ENCODE peak calls at places on chromosome 7, in eight cellular contexts. S, X, Z, Y, M, E, K and V are unnamed samples.

GRCh38 chr7:38905026-38905759 is 3.8 kb downstream of the VPS41 start:
- DNase-seq in S (no peak), X (no peak), Z (no peak), Y (no peak), M (no peak), E (no peak), K (no peak), V (no peak)

GRCh38 chr7:129781128-129781855 is 169.8 kb downstream of the NRF1 start:
- DNase-seq in S (peak; percentile 81), X (no peak), Z (peak; percentile 62), Y (peak; percentile 75), M (no peak), E (no peak), K (no peak), V (no peak)

GRCh38 chr7:100654908-100655831 is 1.1 kb downstream of the ACTL6B start:
- DNase-seq in S (no peak), X (no peak), Z (no peak), Y (peak; percentile 56), M (no peak), E (no peak), K (no peak), V (no peak)

GRCh38 chr7:149877890-149878522 is 4.2 kb downstream of the ATP6V0E2 start:
- DNase-seq in S (no peak), X (no peak), Z (no peak), Y (no peak), M (no peak), E (no peak), K (no peak), V (no peak)

GRCh38 chr7:156473476-156474240 is 166.9 kb upstream of the RNF32 start:
- DNase-seq in S (peak; percentile 72), X (peak; percentile 29), Z (no peak), Y (peak; percentile 76), M (peak; percentile 26), E (peak; percentile 67), K (no peak), V (no peak)

GRCh38 chr7:107982918-107983389 is 20.0 kb downstream of the LAMB1 start:
- DNase-seq in S (no peak), X (peak; percentile 32), Z (no peak), Y (no peak), M (no peak), E (no peak), K (no peak), V (no peak)

GRCh38 chr7:114856625-114857024 is 65.3 kb upstream of the MDFIC start:
- DNase-seq in S (peak; percentile 73), X (no peak), Z (no peak), Y (no peak), M (no peak), E (no peak), K (no peak), V (no peak)

GRCh38 chr7:156845379-156846101 is 47.4 kb downstream of the LMBR1 start:
- DNase-seq in S (no peak), X (no peak), Z (no peak), Y (no peak), M (no peak), E (no peak), K (no peak), V (no peak)

GRCh38 chr7:20786779-20787651 is at the start of gene SP8:
- DNase-seq in S (peak; percentile 90), X (peak; percentile 87), Z (no peak), Y (peak; percentile 91), M (no peak), E (peak; percentile 91), K (no peak), V (no peak)

GRCh38 chr7:43104874-43105520 is 7.5 kb upstream of the HECW1 start:
- DNase-seq in S (no peak), X (no peak), Z (no peak), Y (no peak), M (no peak), E (peak; percentile 61), K (no peak), V (no peak)

GRCh38 chr7:115299379-115300038 is 377.6 kb downstream of the MDFIC start:
- DNase-seq in S (peak; percentile 76), X (no peak), Z (no peak), Y (no peak), M (no peak), E (no peak), K (no peak), V (no peak)

GRCh38 chr7:1461640-1462375 is 2.5 kb upstream of the MICALL2 start:
- DNase-seq in S (no peak), X (no peak), Z (no peak), Y (no peak), M (no peak), E (peak; percentile 60), K (no peak), V (no peak)
- H3K27ac ChIP-seq in S (no peak overlapping the region), X (peak overlapping the region; percentile 86), Z (peak overlapping the region; percentile 78), Y (no peak overlapping the region), M (peak overlapping the region; percentile 87), E (peak overlapping the region; percentile 96), K (no peak overlapping the region), V (peak overlapping the region; percentile 68)

GRCh38 chr7:30453016-30453415 is 25.6 kb downstream of the NOD1 start:
- DNase-seq in S (no peak), X (no peak), Z (no peak), Y (no peak), M (no peak), E (no peak), K (no peak), V (no peak)

GRCh38 chr7:30453859-30454258 is 24.7 kb downstream of the NOD1 start:
- DNase-seq in S (no peak), X (no peak), Z (no peak), Y (no peak), M (no peak), E (no peak), K (no peak), V (no peak)

GRCh38 chr7:30450983-30451497 is 27.5 kb downstream of the NOD1 start:
- DNase-seq in S (no peak), X (no peak), Z (no peak), Y (peak; percentile 9), M (no peak), E (no peak), K (no peak), V (no peak)

GRCh38 chr7:30451539-30452277 is 26.9 kb downstream of the NOD1 start:
- DNase-seq in S (no peak), X (no peak), Z (no peak), Y (no peak), M (no peak), E (no peak), K (no peak), V (no peak)

GRCh38 chr7:30452278-30452930 is 26.2 kb downstream of the NOD1 start:
- DNase-seq in S (no peak), X (no peak), Z (no peak), Y (no peak), M (no peak), E (no peak), K (no peak), V (no peak)
- H3K36me3 ChIP-seq in S (no peaks in the 10 kb centered on the region), X (no peaks in the 10 kb centered on the region), Z (peaks cover 88% of the 10 kb centered on the region), Y (peaks cover 43% of the 10 kb centered on the region), M (no peaks in the 10 kb centered on the region), E (peaks cover 3% of the 10 kb centered on the region), K (no peaks in the 10 kb centered on the region), V (no peaks in the 10 kb centered on the region)

GRCh38 chr7:25849361-25850184 is 302.4 kb upstream of the NFE2L3 start:
- DNase-seq in S (no peak), X (no peak), Z (peak; percentile 71), Y (no peak), M (no peak), E (peak; percentile 48), K (no peak), V (no peak)
- TF ChIP-seq POLR2AphosphoS5 in S (no peak), X (no peak), Z (no peak), Y (no peak), M (peak; percentile 12), E (no peak), K (no peak), V (no peak)

DNA sequence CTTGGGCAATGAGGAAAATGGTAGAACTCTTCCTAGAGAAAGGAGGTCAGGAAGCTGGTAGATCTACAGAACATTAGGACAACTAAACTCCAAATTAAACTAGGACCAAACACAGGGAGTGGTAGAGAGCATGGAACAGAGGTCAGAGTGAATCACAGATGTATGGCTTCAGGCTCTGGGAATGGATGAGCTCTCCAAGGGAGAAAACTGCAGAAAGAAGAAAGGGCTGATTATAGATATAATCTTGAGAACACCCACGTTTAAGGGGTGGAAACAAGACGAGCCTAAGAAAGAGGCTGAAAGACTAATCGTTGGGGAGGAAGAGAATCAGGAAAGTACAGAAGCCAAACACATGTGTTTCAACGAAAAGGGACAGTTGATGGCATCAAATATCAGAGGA is 41.5 kb downstream of the NUDCD3 start:
- DNase-seq in S (no peak), X (no peak), Z (no peak), Y (no peak), M (no peak), E (no peak), K (no peak), V (no peak)
- H3K27ac ChIP-seq in S (no peak overlapping the region), X (no peak overlapping the region), Z (no peak overlapping the region), Y (no peak overlapping the region), M (no peak overlapping the region), E (no peak overlapping the region), K (peak overlapping the region; percentile 5), V (no peak overlapping the region)